ENCODE peak calls at places on chromosomes 7 and 10, in five cellular contexts. L is AG20443; I is activated naive CD4-positive, alpha-beta T cell treated with anti-CD3 and anti-CD28 coated beads, Interleukin-2, amount 10 ng/mL, durations not matched to agents 7 days and 5 days; K is retina; F is nucleus accumbens. O is an unnamed sample.
A peak's percentile ranks its signal among the peaks of the same experiment; 100 is the strongest.

GRCh38 chr10:6512182-6512581 is 67.9 kb downstream of the PRKCQ start:
- DNase-seq in I (no peak), L (no peak), K (no peak), F (no peak), O (no peak)

GRCh38 chr7:151692721-151693120 is 173.0 kb upstream of the RHEB start:
- DNase-seq in L (no peak), I (no peak), F (no peak), K (no peak), O (no peak)

GRCh38 chr7:73446716-73447115 is 13.1 kb downstream of the FZD9 start:
- DNase-seq in L (no peak), K (no peak), I (no peak), F (no peak), O (no peak)

GRCh38 chr7:88599528-88599927 is 160.0 kb upstream of the ZNF804B start:
- DNase-seq in I (no peak), K (no peak), F (no peak), L (no peak), O (no peak)

GRCh38 chr7:50832744-50833143 is 50.0 kb upstream of the GRB10 start:
- DNase-seq in F (no peak), I (peak; percentile 32), K (no peak), L (no peak), O (no peak)

GRCh38 chr10:110041479-110041829 is 33.7 kb downstream of the ADD3 start:
- DNase-seq in I (no peak), K (no peak), F (no peak), L (no peak), O (no peak)

GRCh38 chr7:117157121-117157870 is 165.6 kb downstream of the WNT2 start:
- DNase-seq in K (no peak), F (peak; percentile 27), L (peak; percentile 92), I (no peak), O (no peak)

GRCh38 chr7:158015403-158016116 is 572.1 kb downstream of the PTPRN2 start:
- DNase-seq in L (no peak), I (no peak), F (no peak), K (peak; percentile 33), O (no peak)

GRCh38 chr7:24965831-24966708 is 13.9 kb downstream of the OSBPL3 start:
- DNase-seq in I (peak; percentile 54), L (no peak), K (no peak), F (no peak), O (no peak)

GRCh38 chr7:156458011-156458410 is 182.6 kb upstream of the RNF32 start:
- DNase-seq in I (no peak), F (no peak), K (no peak), L (no peak), O (no peak)

O was measured in activated CD4-positive, alpha-beta T cell treated with anti-CD3 and anti-CD28 coated beads for 1 hour.